ENCODE peak calls at places on chromosomes 13 and 19, in five cellular contexts. W, Z, R, X and A are unnamed samples.

GRCh38 chr19:10007811-10008211 is 2.5 kb downstream of the COL5A3 start:
- DNase-seq in W (no peak), R (no peak), Z (no peak), X (no peak), A (no peak)

GRCh38 chr13:113897161-113897560 is 33.3 kb upstream of the GAS6 start:
- DNase-seq in R (no peak), Z (no peak), X (no peak), W (no peak), A (no peak)

GRCh38 chr19:48569814-48570213 is 17.8 kb downstream of the SULT2B1 start:
- DNase-seq in R (no peak), Z (no peak), X (no peak), W (no peak), A (no peak)

GRCh38 chr13:67462098-67462497 is 232.0 kb upstream of the PCDH9 start:
- DNase-seq in W (no peak), X (no peak), Z (no peak), R (no peak), A (no peak)

GRCh38 chr19:14237011-14237941 is 31.3 kb upstream of the ADGRL1 start:
- DNase-seq in R (no peak), Z (no peak), X (no peak), W (no peak), A (no peak)

GRCh38 chr13:40664100-40665060 is 2.1 kb downstream of the FOXO1 start:
- DNase-seq in W (peak), Z (peak), X (peak), R (peak), A (peak)

GRCh38 chr19:1651548-1652394 is 644 bp downstream of the TCF3 start:
- DNase-seq in Z (peak), R (peak), W (no peak), X (peak), A (peak)

GRCh38 chr13:40126301-40127085 is 471.0 kb downstream of the COG6 start:
- DNase-seq in W (no peak), Z (no peak), X (no peak), R (no peak), A (no peak)

GRCh38 chr19:58582985-58583384 is 9.8 kb upstream of the MZF1 start:
- DNase-seq in X (no peak), W (no peak), Z (no peak), R (no peak), A (no peak)

GRCh38 chr13:48969685-48970084 is 6.0 kb upstream of the FNDC3A start:
- DNase-seq in W (no peak), X (no peak), R (no peak), Z (no peak), A (no peak)

GRCh38 chr13:76754414-76754813 is 131.8 kb downstream of the KCTD12 start:
- DNase-seq in W (no peak), R (no peak), Z (no peak), X (no peak), A (no peak)

GRCh38 chr13:98826156-98826555 is 73.7 kb upstream of the SLC15A1 start:
- DNase-seq in W (no peak), Z (no peak), X (no peak), R (no peak), A (no peak)

GRCh38 chr19:5545051-5545450 is 22.7 kb downstream of the TINCR start:
- DNase-seq in X (no peak), R (no peak), W (no peak), Z (no peak), A (no peak)

GRCh38 chr13:73228546-73228945 is 169.7 kb downstream of the KLF5 start:
- DNase-seq in Z (peak), R (no peak), X (no peak), W (peak), A (no peak)

GRCh38 chr13:19864018-19864338 is 529 bp upstream of the ZMYM5 start:
- DNase-seq in W (peak), R (peak), Z (no peak), X (peak), A (peak)

GRCh38 chr19:22628401-22628800 is 5.7 kb upstream of the ZNF492 start:
- DNase-seq in X (no peak), W (no peak), R (no peak), Z (no peak), A (no peak)

GRCh38 chr19:4077800-4078683 is 11.3 kb upstream of the ZBTB7A start:
- DNase-seq in W (no peak), R (no peak), Z (peak), X (no peak), A (no peak)

GRCh38 chr13:44810067-44810840 is 179.0 kb downstream of the NUFIP1 start:
- DNase-seq in W (no peak), Z (no peak), X (no peak), R (no peak), A (no peak)

GRCh38 chr19:23699521-23699860 is 12.5 kb upstream of the ZNF675 start:
- DNase-seq in Z (no peak), W (no peak), R (no peak), X (no peak), A (no peak)

GRCh38 chr13:92530364-92530763 is 696.2 kb upstream of the GPC6 start:
- DNase-seq in W (no peak), X (no peak), R (no peak), Z (no peak), A (no peak)

GRCh38 chr13:52399708-52400107 is 6.3 kb downstream of the THSD1 start:
- DNase-seq in X (no peak), Z (no peak), R (no peak), W (no peak), A (no peak)

GRCh38 chr19:35153701-35154534 is 617 bp upstream of the FXYD5 start:
- DNase-seq in Z (peak), R (peak), X (peak), W (peak), A (peak)

GRCh38 chr13:104920091-104920490 is 1615.4 kb downstream of the EFNB2 start:
- DNase-seq in W (no peak), Z (no peak), X (no peak), R (no peak), A (no peak)

GRCh38 chr19:11261431-11261901 is 858 bp downstream of the DOCK6 start:
- DNase-seq in W (no peak), R (no peak), Z (no peak), X (no peak), A (no peak)

GRCh38 chr13:22278336-22278929 is 607.6 kb downstream of the FGF9 start:
- DNase-seq in Z (peak), R (peak), X (peak), W (peak), A (no peak)

GRCh38 chr19:45917421-45918091 is 3.0 kb upstream of the NANOS2 start:
- DNase-seq in Z (peak), X (no peak), W (no peak), R (no peak), A (no peak)

GRCh38 chr19:43609872-43610271 is 2.0 kb upstream of the SRRM5 start:
- DNase-seq in R (no peak), Z (no peak), X (no peak), W (no peak), A (no peak)

GRCh38 chr19:56155124-56155687 is 14.1 kb downstream of the ZNF444 start:
- DNase-seq in X (no peak), R (no peak), W (peak), Z (no peak), A (peak)

GRCh38 chr13:51684076-51684475 is 99.8 kb downstream of the WDFY2 start:
- DNase-seq in Z (no peak), W (no peak), R (no peak), X (no peak), A (no peak)

GRCh38 chr13:59364508-59365187 is 799.1 kb downstream of the DIAPH3 start:
- DNase-seq in Z (no peak), X (no peak), R (no peak), W (no peak), A (peak)

GRCh38 chr19:18278521-18279265 is 2.7 kb downstream of the JUND start:
- DNase-seq in X (no peak), Z (peak), W (no peak), R (peak), A (no peak)

GRCh38 chr13:31794452-31794851 is 55.1 kb downstream of the RXFP2 start:
- DNase-seq in Z (no peak), R (no peak), W (no peak), X (no peak), A (no peak)

GRCh38 chr13:97257800-97258799 is 36.0 kb downstream of the MBNL2 start:
- DNase-seq in Z (peak), R (no peak), X (no peak), W (peak), A (peak)

GRCh38 chr13:38090913-38091312 is 221.3 kb upstream of the TRPC4 start:
- DNase-seq in Z (no peak), R (no peak), X (no peak), W (no peak), A (no peak)